ENCODE peak calls at places on chromosomes 6 and 20, in ten cellular contexts. D is HT1080, T is GM23248, Z is mesothelial cell of epicardium, O is left lung, F is HTR-8/SVneo, I is iris pigment epithelial cell, Q is AG09309, L is amniotic stem cell, K is mesenteric fat pad. H is an unnamed sample.

GRCh38 chr6:24933868-24934401 is 1.8 kb downstream of the RIPOR2 start:
- DNase-seq in I (peak; percentile 20), T (peak; percentile 19), D (peak; percentile 23), Q (no peak), F (no peak), O (no peak), L (no peak), K (no peak), Z (no peak), H (peak; percentile 48)

GRCh38 chr20:32195581-32195980 is 12.0 kb downstream of the PLAGL2 start:
- DNase-seq in L (no peak), D (no peak), I (no peak), T (no peak), Q (no peak), O (no peak), F (no peak), Z (no peak), K (no peak), H (no peak)

GRCh38 chr20:17491041-17491440 is 40.1 kb downstream of the BFSP1 start:
- DNase-seq in Q (no peak), F (no peak), L (no peak), I (no peak), D (no peak), K (peak; percentile 71), O (no peak), Z (no peak), T (no peak), H (no peak)

GRCh38 chr20:41174782-41175181 is 37.4 kb downstream of the PLCG1 start:
- DNase-seq in Z (no peak), Q (no peak), T (peak; percentile 22), L (no peak), D (peak; percentile 15), O (no peak), K (peak; percentile 55), I (no peak), F (no peak), H (peak; percentile 10)

GRCh38 chr6:134714679-134715078 is 235.2 kb downstream of the ALDH8A1 start:
- DNase-seq in D (peak; percentile 29), F (no peak), K (no peak), Q (no peak), O (peak; percentile 78), I (peak; percentile 98), L (no peak), Z (no peak), T (peak; percentile 12), H (no peak)

GRCh38 chr6:36222924-36223323 is 26.4 kb downstream of the BRPF3 start:
- DNase-seq in Q (no peak), Z (no peak), K (no peak), T (no peak), F (no peak), I (no peak), O (no peak), D (no peak), L (no peak), H (no peak)

GRCh38 chr6:99490608-99491007 is 24.6 kb downstream of the USP45 start:
- DNase-seq in D (no peak), F (no peak), Q (no peak), Z (no peak), T (no peak), K (no peak), O (no peak), L (no peak), I (no peak), H (no peak)

GRCh38 chr6:169800116-169800667 is 48.8 kb downstream of the ERMARD start:
- DNase-seq in Z (no peak), K (no peak), L (no peak), O (no peak), F (no peak), I (no peak), T (peak; percentile 44), Q (no peak), D (no peak), H (peak; percentile 23)

GRCh38 chr6:120615238-120615637 is 719.0 kb downstream of the TBC1D32 start:
- DNase-seq in T (no peak), K (no peak), O (no peak), L (no peak), Z (no peak), I (no peak), D (no peak), F (no peak), Q (no peak), H (no peak)

GRCh38 chr6:108710560-108710959 is 137.7 kb upstream of the ARMC2 start:
- DNase-seq in D (no peak), K (no peak), F (no peak), L (no peak), I (no peak), Z (no peak), T (no peak), Q (no peak), O (no peak), H (no peak)

GRCh38 chr20:5353624-5354496 is 37.1 kb upstream of the PROKR2 start:
- DNase-seq in K (no peak), L (no peak), D (peak; percentile 70), I (peak; percentile 86), O (no peak), F (peak; percentile 11), Q (peak; percentile 5), T (peak; percentile 87), Z (no peak), H (no peak)

GRCh38 chr20:840858-841567 is 7.5 kb downstream of the FAM110A start:
- DNase-seq in T (peak; percentile 46), F (no peak), L (no peak), Z (no peak), O (peak; percentile 73), I (peak; percentile 18), K (no peak), D (no peak), Q (no peak), H (peak; percentile 83)

GRCh38 chr20:826695-827323 is 6.7 kb upstream of the FAM110A start:
- DNase-seq in K (peak; percentile 53), T (no peak), D (no peak), Z (no peak), I (no peak), O (no peak), F (no peak), L (no peak), Q (no peak), H (no peak)

GRCh38 chr6:145372671-145373123 is 362.6 kb downstream of the EPM2A start:
- DNase-seq in K (no peak), O (no peak), T (peak; percentile 59), Z (no peak), L (no peak), D (peak; percentile 55), F (peak; percentile 7), I (peak; percentile 44), Q (peak; percentile 10), H (no peak)

GRCh38 chr6:122696079-122696478 is 83.4 kb upstream of the FABP7 start:
- DNase-seq in D (peak; percentile 93), L (no peak), T (peak; percentile 65), Z (no peak), Q (no peak), O (no peak), F (peak; percentile 72), I (peak; percentile 81), K (no peak), H (no peak)

GRCh38 chr6:37221585-37222124 is 35.9 kb upstream of the TBC1D22B start:
- DNase-seq in Z (no peak), K (peak; percentile 18), I (no peak), O (no peak), D (no peak), T (no peak), Q (no peak), L (no peak), F (no peak), H (peak; percentile 25)

GRCh38 chr6:157218371-157219198 is 104.7 kb downstream of the TMEM242 start:
- DNase-seq in Q (no peak), D (no peak), T (no peak), I (no peak), O (no peak), L (no peak), K (peak; percentile 82), F (no peak), Z (no peak), H (peak; percentile 55)

GRCh38 chr6:137094411-137095008 is 49.7 kb upstream of the IL20RA start:
- DNase-seq in Q (peak; percentile 40), K (no peak), D (peak; percentile 74), Z (no peak), O (no peak), L (peak; percentile 38), I (peak; percentile 82), T (peak; percentile 75), F (peak; percentile 54), H (peak; percentile 54)

GRCh38 chr6:101509556-101509955 is 116.0 kb downstream of the GRIK2 start:
- DNase-seq in O (no peak), I (no peak), Z (no peak), D (no peak), T (peak; percentile 6), L (no peak), Q (no peak), K (no peak), F (no peak), H (no peak)

GRCh38 chr20:34074101-34074760 is 37.8 kb downstream of the EIF2S2 start:
- DNase-seq in D (peak; percentile 54), Q (no peak), L (no peak), Z (no peak), F (no peak), O (no peak), K (no peak), I (no peak), T (peak; percentile 68), H (no peak)

GRCh38 chr6:7129360-7129759 is 21.6 kb downstream of the RREB1 start:
- DNase-seq in L (no peak), F (no peak), O (no peak), I (no peak), Z (no peak), D (no peak), Q (no peak), K (no peak), T (no peak), H (no peak)

GRCh38 chr6:155228549-155229166 is 35.2 kb upstream of the CLDN20 start:
- DNase-seq in D (no peak), F (no peak), Z (no peak), I (no peak), L (no peak), O (no peak), Q (peak; percentile 23), K (no peak), T (peak; percentile 55), H (no peak)

GRCh38 chr20:36575066-36575743 is 1.8 kb downstream of the TGIF2 start:
- DNase-seq in D (peak; percentile 73), Q (no peak), L (no peak), F (peak; percentile 85), T (peak; percentile 47), I (peak; percentile 63), Z (peak; percentile 48), K (no peak), O (peak; percentile 43), H (peak; percentile 65)

H was measured in H7.